ENCODE peak calls at places on chromosomes 5 and 9, in ten cellular contexts. B is adrenal gland; Y is CD8-positive, alpha-beta T cell; Q is HTR-8/SVneo; G is kidney tubule cell; A is stimulated activated CD8-positive, alpha-beta memory T cell treated with anti-CD3 and anti-CD28 coated beads, Interleukin-4, amount 100 ng/mL, for 4 hours; S is fibroblast of the conjunctiva; T is LoVo; J is GM03348; K is lung microvascular endothelial cell. D is an unnamed sample.

GRCh38 chr9:129597355-129598088 is 23.4 kb downstream of the C9orf50 start:
- DNase-seq in B (peak), Y (no peak), Q (no peak), G (peak), A (no peak), S (no peak), T (peak), J (peak), K (peak), D (peak)

GRCh38 chr5:149939572-149939971 is 5.0 kb downstream of the PDE6A start:
- DNase-seq in B (no peak), Y (no peak), Q (no peak), G (peak), A (no peak), S (no peak), T (no peak), J (no peak), K (peak), D (no peak)

GRCh38 chr9:130658893-130659698 is 5.3 kb upstream of the PRDM12 start:
- DNase-seq in B (no peak), Y (no peak), Q (no peak), G (no peak), A (no peak), S (no peak), T (no peak), J (no peak), K (no peak), D (no peak)

GRCh38 chr9:121529237-121529987 is 29.8 kb upstream of the GGTA1 start:
- DNase-seq in B (peak), Y (no peak), Q (peak), G (peak), A (no peak), S (peak), T (no peak), J (peak), K (peak), D (peak)

GRCh38 chr5:168885324-168886120 is 306.4 kb upstream of the PANK3 start:
- DNase-seq in B (peak), Y (no peak), Q (no peak), G (no peak), A (no peak), S (no peak), T (no peak), J (peak), K (no peak), D (no peak)

GRCh38 chr5:76007904-76008303 is 75.3 kb upstream of the SV2C start:
- DNase-seq in B (no peak), Y (no peak), Q (no peak), G (no peak), A (no peak), S (no peak), T (no peak), J (no peak), K (no peak), D (no peak)

GRCh38 chr5:61486476-61486875 is 154.4 kb downstream of the ZSWIM6 start:
- DNase-seq in B (no peak), Y (no peak), Q (no peak), G (no peak), A (no peak), S (no peak), T (no peak), J (no peak), K (no peak), D (no peak)

GRCh38 chr5:164475339-164475977 is 970.0 kb downstream of the MAT2B start:
- DNase-seq in B (no peak), Y (no peak), Q (peak), G (peak), A (no peak), S (peak), T (peak), J (peak), K (peak), D (no peak)

GRCh38 chr5:81121273-81121672 is 111.8 kb upstream of the CKMT2 start:
- DNase-seq in B (no peak), Y (no peak), Q (no peak), G (no peak), A (no peak), S (no peak), T (no peak), J (no peak), K (no peak), D (no peak)

GRCh38 chr9:112069318-112070169 is 105.6 kb downstream of the SUSD1 start:
- DNase-seq in B (no peak), Y (no peak), Q (no peak), G (peak), A (no peak), S (no peak), T (peak), J (no peak), K (no peak), D (no peak)

D was measured in pancreas.